ENCODE peak calls at places on chromosomes 1 and 21, in seven cellular contexts. V is H1, T is GM12892, Y is K562, M is HepG2, K is GM12878, R is SK-N-SH. F is an unnamed sample.

GRCh38 chr1:33429846-33430750 is 797 bp downstream of the PHC2 start:
- DNase-seq in Y (no peak), K (no peak), T (peak; percentile 23), V (no peak), M (no peak), R (no peak), F (peak; percentile 31)

GRCh38 chr1:965526-966134 is 652 bp upstream of the PLEKHN1 start:
- DNase-seq in T (no peak), Y (no peak), K (no peak), V (no peak), M (no peak), R (no peak), F (no peak)

GRCh38 chr1:56098956-56099355 is 480.4 kb downstream of the PLPP3 start:
- DNase-seq in K (no peak), T (no peak), M (no peak), R (no peak), V (no peak), Y (no peak), F (no peak)

GRCh38 chr1:223513309-223513708 is 120.1 kb downstream of the CCDC185 start:
- DNase-seq in K (no peak), V (no peak), R (no peak), T (no peak), M (no peak), Y (no peak), F (no peak)

GRCh38 chr1:81847063-81847462 is 46.3 kb downstream of the ADGRL2 start:
- DNase-seq in K (no peak), R (no peak), T (no peak), Y (no peak), M (no peak), V (no peak), F (no peak)

GRCh38 chr1:221011145-221011544 is 131.9 kb downstream of the HLX start:
- DNase-seq in T (no peak), K (no peak), M (no peak), V (no peak), R (no peak), Y (no peak), F (no peak)

GRCh38 chr1:223479718-223480425 is 86.7 kb downstream of the CCDC185 start:
- DNase-seq in V (no peak), M (no peak), T (no peak), K (no peak), R (no peak), Y (no peak), F (no peak)

GRCh38 chr21:31136891-31137290 is 98.6 kb upstream of the KRTAP19-8 start:
- DNase-seq in T (no peak), V (no peak), M (no peak), Y (peak; percentile 16), K (peak; percentile 47), R (peak; percentile 42), F (no peak)

GRCh38 chr1:30798954-30799491 is 41.4 kb upstream of the LAPTM5 start:
- DNase-seq in R (no peak), V (no peak), T (no peak), Y (no peak), M (no peak), K (no peak), F (no peak)

GRCh38 chr1:198483006-198483405 is 57.5 kb downstream of the ATP6V1G3 start:
- DNase-seq in K (no peak), T (no peak), R (no peak), Y (no peak), M (no peak), V (no peak), F (no peak)

GRCh38 chr1:198481661-198482060 is 58.8 kb downstream of the ATP6V1G3 start:
- DNase-seq in R (no peak), K (no peak), V (no peak), Y (peak; percentile 9), M (no peak), T (no peak), F (no peak)

GRCh38 chr1:198483645-198484044 is 56.8 kb downstream of the ATP6V1G3 start:
- DNase-seq in T (no peak), V (no peak), M (no peak), R (no peak), Y (no peak), K (no peak), F (no peak)

DNA sequence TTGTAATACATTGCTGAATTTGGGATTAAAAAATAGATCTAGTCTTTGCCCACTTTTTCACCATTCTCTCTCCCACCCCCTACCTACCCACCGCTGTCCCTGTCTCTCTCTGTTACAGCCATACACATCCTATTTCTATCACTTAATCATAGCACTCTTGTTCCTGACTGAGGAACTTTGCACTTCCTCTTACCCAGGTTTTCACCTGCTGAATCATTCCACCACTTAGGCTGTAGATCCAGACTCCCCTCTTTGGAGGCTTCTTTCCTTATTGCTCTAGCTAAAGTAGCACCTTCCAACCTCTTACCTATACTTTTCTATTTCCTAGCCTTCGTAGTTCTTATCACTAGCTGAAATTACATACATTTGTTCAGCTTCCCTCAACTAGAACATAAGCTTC is 59.6 kb downstream of the ATP6V1G3 start:
- DNase-seq in T (no peak), K (no peak), M (no peak), R (no peak), Y (no peak), V (no peak), F (no peak)
- TF ChIP-seq TAF1 in T (no peak), K (no peak), M (no peak), R (no peak), Y (no peak), V (no peak), F (no peak)

GRCh38 chr1:226625832-226626576 is 77.4 kb downstream of the STUM start:
- DNase-seq in V (no peak), T (no peak), R (no peak), Y (no peak), K (no peak), M (no peak), F (no peak)
- TF ChIP-seq TAF1 in V (no peak), T (no peak), R (no peak), Y (no peak), K (no peak), M (no peak), F (no peak)

GRCh38 chr21:38241029-38241740 is 15.6 kb upstream of the KCNJ15 start:
- DNase-seq in V (no peak), Y (no peak), M (no peak), K (no peak), R (no peak), T (no peak), F (no peak)
- TF ChIP-seq TAF1 in V (no peak), Y (no peak), M (no peak), K (no peak), R (no peak), T (no peak), F (no peak)

DNA sequence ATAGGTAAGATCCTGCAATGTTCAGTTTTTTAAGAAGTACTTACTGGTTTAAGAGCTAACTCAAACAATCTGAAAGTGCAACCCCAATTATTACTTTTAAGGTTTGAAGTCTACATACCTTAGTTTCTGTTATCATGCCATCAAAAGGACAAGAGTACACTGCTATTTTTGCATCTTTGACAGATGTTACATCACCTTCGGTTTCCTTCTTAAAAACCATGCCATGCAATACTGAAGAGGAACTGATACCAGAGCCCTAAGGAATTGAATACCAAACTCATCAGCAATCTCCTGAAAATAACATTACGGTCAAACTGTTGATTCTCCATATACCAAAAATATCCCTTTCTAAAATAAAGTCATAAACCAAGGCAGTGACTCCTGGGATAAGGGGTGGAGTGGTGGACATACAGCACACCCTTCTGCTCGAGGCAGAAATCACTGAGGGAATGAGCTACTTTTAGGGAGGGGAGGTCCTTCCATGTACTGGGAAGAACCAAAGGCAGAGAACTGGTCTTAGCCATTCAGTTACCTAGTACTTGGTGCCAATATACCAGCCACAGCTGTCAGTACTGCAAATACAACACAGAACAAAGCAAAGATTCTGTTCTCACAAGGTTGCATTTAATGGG is 8.5 kb downstream of the CCT8 start:
- DNase-seq in R (no peak), Y (no peak), T (peak; percentile 6), V (no peak), M (no peak), K (peak; percentile 52), F (no peak)
- TF ChIP-seq TAF1 in R (no peak), Y (no peak), T (no peak), V (no peak), M (no peak), K (no peak), F (no peak)

DNA sequence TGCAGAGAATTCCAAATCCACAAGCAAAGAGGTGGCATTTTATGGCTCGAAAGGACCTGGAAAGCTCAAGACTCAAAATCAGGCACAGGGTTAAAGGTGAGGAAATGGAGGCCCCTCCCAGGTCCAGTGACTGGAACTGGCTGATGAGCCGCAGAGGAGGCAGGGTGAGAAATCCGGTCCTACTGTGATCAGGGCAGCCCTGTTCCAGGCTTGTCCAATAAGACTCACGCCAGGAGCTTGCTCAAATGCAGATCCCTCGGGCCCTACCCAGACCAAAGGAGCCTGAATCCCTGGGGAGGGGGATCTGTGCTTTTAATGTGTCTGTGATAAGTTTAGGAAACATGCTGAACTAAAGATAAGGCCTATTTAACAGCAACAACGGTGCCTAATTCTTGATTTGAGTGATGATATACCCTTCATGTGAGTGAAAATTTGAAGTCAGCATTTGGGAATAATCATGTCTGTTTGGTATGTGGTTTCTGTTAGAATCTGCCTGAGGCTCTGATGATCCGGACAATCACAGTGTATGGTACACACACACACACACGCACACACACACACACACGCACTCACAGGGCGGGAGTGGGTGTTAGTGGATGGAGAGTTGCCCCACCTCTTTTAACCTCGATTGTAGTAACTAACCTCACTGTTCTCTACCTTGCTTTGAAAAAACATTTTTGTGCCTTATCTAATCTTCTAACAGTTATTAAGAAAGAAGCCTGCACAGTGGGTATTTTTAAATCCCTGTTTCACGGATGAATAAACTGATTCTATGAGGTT is 54.1 kb upstream of the LYST start:
- DNase-seq in V (no peak), T (no peak), K (no peak), R (peak; percentile 53), Y (no peak), M (no peak), F (no peak)
- TF ChIP-seq TAF1 in V (no peak), T (no peak), K (no peak), R (no peak), Y (no peak), M (no peak), F (no peak)

F was measured in GM12891.